ENCODE peak calls at places on chromosomes 13 and 19, in seven cellular contexts. X is kidney tubule cell; A is body of pancreas; Y is CD4-positive, alpha-beta T cell; G is fibroblast of lung; D is AML-193; O is adipocyte. N is an unnamed sample.

GRCh38 chr19:5683177-5683886 is 2.5 kb downstream of the HSD11B1L start:
- DNase-seq in X (no peak), A (no peak), Y (no peak), G (no peak), D (no peak), O (no peak), N (no peak)

GRCh38 chr19:1290245-1290698 is 4.6 kb downstream of the EFNA2 start:
- DNase-seq in X (no peak), A (no peak), Y (no peak), G (no peak), D (no peak), O (no peak), N (no peak)

GRCh38 chr13:40371531-40372125 is 294.8 kb downstream of the FOXO1 start:
- DNase-seq in X (no peak), A (no peak), Y (no peak), G (no peak), D (no peak), O (no peak), N (no peak)

GRCh38 chr13:63517376-63517775 is 2101.7 kb upstream of the PCDH20 start:
- DNase-seq in X (no peak), A (no peak), Y (no peak), G (peak; percentile 69), D (no peak), O (peak; percentile 53), N (no peak)

GRCh38 chr19:50718255-50719118 is 1.1 kb downstream of the SHANK1 start:
- DNase-seq in X (no peak), A (no peak), Y (no peak), G (no peak), D (no peak), O (peak; percentile 60), N (no peak)

GRCh38 chr13:39417131-39417530 is 185.9 kb downstream of the LHFPL6 start:
- DNase-seq in X (no peak), A (no peak), Y (no peak), G (no peak), D (no peak), O (peak; percentile 51), N (no peak)

GRCh38 chr13:108070491-108070890 is 144.8 kb downstream of the LIG4 start:
- DNase-seq in X (no peak), A (no peak), Y (no peak), G (peak; percentile 4), D (no peak), O (no peak), N (no peak)

GRCh38 chr13:42000836-42001235 is 39.9 kb upstream of the VWA8 start:
- DNase-seq in X (no peak), A (no peak), Y (no peak), G (peak; percentile 54), D (no peak), O (no peak), N (no peak)

GRCh38 chr13:106534844-106535551 is 464 bp downstream of the EFNB2 start:
- DNase-seq in X (peak; percentile 43), A (peak; percentile 20), Y (peak; percentile 16), G (peak; percentile 50), D (no peak), O (peak; percentile 58), N (no peak)

GRCh38 chr19:2650515-2650914 is 52.0 kb downstream of the GNG7 start:
- DNase-seq in X (no peak), A (peak; percentile 33), Y (no peak), G (no peak), D (no peak), O (no peak), N (no peak)

GRCh38 chr19:47156861-47157454 is 26.3 kb downstream of the SAE1 start:
- DNase-seq in X (no peak), A (no peak), Y (no peak), G (peak; percentile 78), D (peak; percentile 21), O (peak; percentile 29), N (no peak)

GRCh38 chr19:29715695-29716581 is 877 bp upstream of the C19orf12 start:
- DNase-seq in X (peak; percentile 34), A (peak; percentile 29), Y (no peak), G (no peak), D (no peak), O (no peak), N (no peak)

GRCh38 chr13:28636677-28637317 is 22.1 kb upstream of the POMP start:
- DNase-seq in X (peak; percentile 88), A (peak; percentile 56), Y (peak; percentile 24), G (peak; percentile 69), D (peak; percentile 88), O (peak; percentile 87), N (peak; percentile 42)

GRCh38 chr13:94188173-94188869 is 291.2 kb downstream of the DCT start:
- DNase-seq in X (no peak), A (no peak), Y (no peak), G (no peak), D (no peak), O (no peak), N (no peak)

GRCh38 chr13:20658451-20658850 is 45.0 kb upstream of the IL17D start:
- DNase-seq in X (peak; percentile 53), A (no peak), Y (no peak), G (no peak), D (no peak), O (no peak), N (no peak)